ENCODE peak calls at places on chromosomes 12 and 14, in ten cellular contexts. A is A549; J is lung; C is CD8-positive, alpha-beta memory T cell; K is Panc1; G is aorta; I is SK-N-MC; D is stomach; L is MM.1S; O is fibroblast of lung. B is an unnamed sample.

GRCh38 chr14:93984070-93984469 is 7.7 kb upstream of the ASB2 start:
- DNase-seq in O (no peak), A (no peak), K (no peak), D (no peak), I (no peak), J (no peak), G (no peak), C (no peak), L (no peak), B (peak; percentile 6)

GRCh38 chr12:110117948-110118685 is 6.0 kb upstream of the IFT81 start:
- DNase-seq in O (no peak), G (no peak), L (no peak), K (no peak), D (no peak), J (no peak), C (no peak), I (no peak), A (no peak), B (no peak)

GRCh38 chr12:25017336-25017735 is 68.4 kb upstream of the BCAT1 start:
- DNase-seq in D (no peak), L (no peak), C (no peak), O (no peak), A (no peak), I (no peak), K (no peak), G (no peak), J (no peak), B (no peak)

GRCh38 chr12:12543959-12544358 is 18.7 kb downstream of the DUSP16 start:
- DNase-seq in G (no peak), O (no peak), C (no peak), J (no peak), I (no peak), L (no peak), A (no peak), K (no peak), D (no peak), B (no peak)

GRCh38 chr14:95480109-95480886 is 36.2 kb downstream of the SYNE3 start:
- DNase-seq in K (no peak), L (peak; percentile 25), J (peak; percentile 41), I (no peak), G (peak; percentile 84), A (no peak), O (peak; percentile 71), C (peak; percentile 54), D (no peak), B (no peak)

GRCh38 chr14:50828738-50829471 is 2.1 kb downstream of the NIN start:
- DNase-seq in I (no peak), L (no peak), K (no peak), A (no peak), C (no peak), J (no peak), D (no peak), G (no peak), O (no peak), B (no peak)

GRCh38 chr14:32711103-32711680 is 227.5 kb upstream of the NPAS3 start:
- DNase-seq in K (peak; percentile 2), C (no peak), I (peak; percentile 34), D (no peak), J (no peak), L (peak; percentile 33), A (peak; percentile 32), G (no peak), O (peak; percentile 64), B (no peak)

GRCh38 chr12:114443607-114444421 is 37.9 kb upstream of the TBX5 start:
- DNase-seq in G (peak; percentile 72), J (no peak), D (no peak), O (no peak), C (no peak), I (no peak), K (no peak), A (no peak), L (no peak), B (no peak)

GRCh38 chr12:13208533-13209278 is 12.2 kb downstream of the EMP1 start:
- DNase-seq in A (peak; percentile 67), K (no peak), J (no peak), O (peak; percentile 57), I (no peak), C (no peak), L (peak; percentile 56), D (no peak), G (no peak), B (no peak)

GRCh38 chr12:79373896-79374499 is 316.8 kb downstream of the PAWR start:
- DNase-seq in D (no peak), K (no peak), C (no peak), G (no peak), O (peak; percentile 41), I (peak; percentile 28), L (peak; percentile 31), J (no peak), A (peak; percentile 62), B (no peak)

GRCh38 chr12:122859303-122860051 is 24.2 kb downstream of the HIP1R start:
- DNase-seq in D (no peak), L (no peak), A (no peak), C (no peak), K (no peak), J (no peak), I (no peak), G (peak; percentile 63), O (no peak), B (no peak)

GRCh38 chr12:81800298-81801148 is 41.4 kb upstream of the PPFIA2 start:
- DNase-seq in G (no peak), A (no peak), D (no peak), K (no peak), I (no peak), L (no peak), O (peak; percentile 19), J (no peak), C (no peak), B (no peak)

GRCh38 chr12:50999139-50999538 is 27.0 kb downstream of the SLC11A2 start:
- DNase-seq in A (no peak), L (no peak), J (no peak), C (no peak), O (no peak), I (no peak), D (no peak), G (no peak), K (no peak), B (no peak)
- H3K4me3 ChIP-seq in A (no peak overlapping the region), L (no peak overlapping the region), J (no peak overlapping the region), C (no peak overlapping the region), O (no peak overlapping the region), I (no peak overlapping the region), D (no peak overlapping the region), G (no peak overlapping the region), K (no peak overlapping the region), B (no peak overlapping the region)

DNA sequence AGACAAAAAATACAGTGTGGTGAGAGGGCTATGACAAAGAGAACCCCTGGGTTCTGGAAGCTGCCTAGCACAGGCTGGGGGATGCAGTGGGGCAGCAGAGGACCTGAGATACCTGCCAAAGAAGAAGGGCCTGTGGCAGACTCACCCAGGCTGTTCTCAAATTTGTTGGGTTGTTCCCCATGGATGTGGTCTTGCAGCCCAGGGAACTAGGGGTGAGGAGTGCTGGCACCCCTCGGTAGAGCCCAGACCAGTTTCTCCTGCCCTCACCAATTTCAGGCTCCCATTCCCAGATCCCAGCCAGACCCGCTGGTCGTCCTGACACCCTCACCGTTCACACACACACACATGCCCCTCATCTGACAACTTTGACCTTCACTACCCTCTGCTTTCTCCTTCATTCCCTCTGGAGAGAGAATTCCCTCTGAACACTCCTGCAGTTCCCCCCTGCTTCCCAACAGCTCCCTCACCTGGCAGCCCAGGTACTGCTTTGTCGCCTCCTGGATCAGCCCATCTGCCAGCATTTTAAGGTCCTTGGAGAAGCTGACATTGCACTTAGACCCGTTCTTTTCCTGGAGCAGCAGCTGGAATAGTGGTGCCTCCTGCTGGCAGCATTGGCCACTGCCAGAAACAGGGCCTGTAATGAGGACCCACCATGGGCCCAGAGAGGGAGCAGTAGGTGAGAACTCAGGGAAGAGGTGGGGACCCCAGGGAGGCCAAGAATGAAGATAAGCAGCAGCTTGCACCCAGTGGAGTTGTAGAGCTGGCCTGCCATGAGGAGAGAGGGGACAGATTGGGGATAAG is 5.9 kb upstream of the GDF11 start:
- DNase-seq in K (peak; percentile 59), L (peak; percentile 41), J (peak; percentile 79), G (peak; percentile 88), D (peak; percentile 85), O (peak; percentile 76), C (peak; percentile 31), I (no peak), A (peak; percentile 86), B (no peak)
- H3K27ac ChIP-seq in K (no peak overlapping the region), L (no peak overlapping the region), J (no peak overlapping the region), G (no peak overlapping the region), D (no peak overlapping the region), O (no peak overlapping the region), C (no peak overlapping the region), I (no peak overlapping the region), A (no peak overlapping the region), B (no peak overlapping the region)

GRCh38 chr12:132349501-132350131 is 20.2 kb upstream of the GALNT9 start:
- DNase-seq in D (no peak), C (no peak), I (no peak), L (no peak), J (no peak), G (no peak), A (no peak), O (no peak), K (no peak), B (no peak)

GRCh38 chr12:132345555-132346200 is 16.3 kb upstream of the GALNT9 start:
- DNase-seq in L (no peak), O (no peak), D (no peak), I (no peak), J (no peak), G (no peak), A (no peak), K (no peak), C (no peak), B (no peak)

GRCh38 chr12:132346496-132347470 is 17.4 kb upstream of the GALNT9 start:
- DNase-seq in K (no peak), A (no peak), D (no peak), O (no peak), C (no peak), I (no peak), L (no peak), J (no peak), G (no peak), B (no peak)

GRCh38 chr12:132348176-132348575 is 18.8 kb upstream of the GALNT9 start:
- DNase-seq in L (no peak), K (no peak), I (no peak), D (no peak), C (no peak), G (no peak), A (no peak), J (no peak), O (no peak), B (no peak)

DNA sequence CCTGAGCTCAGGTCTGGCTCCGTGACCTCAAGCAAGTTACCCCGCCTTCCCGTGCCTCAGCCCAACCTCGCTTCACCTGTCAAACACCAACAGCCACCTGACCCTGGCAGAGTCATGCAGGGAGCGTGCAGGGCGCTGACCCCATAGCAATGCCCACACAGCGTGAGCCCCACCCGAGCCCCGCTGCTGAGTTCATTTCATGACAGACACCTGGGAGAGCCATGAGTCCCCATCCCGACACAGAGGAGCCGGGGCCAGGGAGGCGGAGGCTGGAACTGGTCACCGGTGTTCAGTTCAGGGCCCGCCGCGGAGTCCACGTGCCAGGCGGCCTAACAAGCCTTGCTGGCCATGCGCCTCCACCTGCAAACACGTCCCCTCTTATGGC is 18.1 kb upstream of the GALNT9 start:
- DNase-seq in J (no peak), G (no peak), C (no peak), O (no peak), D (no peak), A (no peak), L (no peak), I (no peak), K (no peak), B (no peak)
- H3K4me3 ChIP-seq in J (no peak overlapping the region), G (no peak overlapping the region), C (no peak overlapping the region), O (no peak overlapping the region), D (no peak overlapping the region), A (no peak overlapping the region), L (no peak overlapping the region), I (no peak overlapping the region), K (no peak overlapping the region), B (no peak overlapping the region)

GRCh38 chr14:21256539-21257394 is 12.5 kb downstream of the HNRNPC start:
- DNase-seq in D (no peak), I (no peak), J (no peak), G (peak; percentile 36), O (no peak), A (no peak), L (no peak), C (no peak), K (no peak), B (no peak)
- H3K27ac ChIP-seq in D (no peak overlapping the region), I (peak overlapping the region; percentile 52), J (no peak overlapping the region), G (no peak overlapping the region), O (no peak overlapping the region), A (no peak overlapping the region), L (no peak overlapping the region), C (no peak overlapping the region), K (no peak overlapping the region), B (peak overlapping the region; percentile 22)

B was measured in AG04450.